ENCODE peak calls at places on chromosomes 13 and 19, in seven cellular contexts. F, O, R, Z, A, E and N are unnamed samples.

GRCh38 chr19:41939861-41940442 is 11.7 kb upstream of the ERFL start:
- DNase-seq in A (no peak), E (no peak), R (no peak), Z (no peak), F (peak), O (no peak), N (peak)

GRCh38 chr13:43783820-43784219 is 3.0 kb downstream of the ENOX1 start:
- DNase-seq in Z (no peak), F (peak), R (no peak), O (no peak), A (no peak), E (peak), N (peak)

GRCh38 chr19:30799854-30800755 is 427.9 kb downstream of the ZNF536 start:
- DNase-seq in O (peak), E (no peak), Z (peak), F (peak), A (no peak), R (no peak), N (no peak)

GRCh38 chr13:23621316-23621645 is 51.1 kb downstream of the TNFRSF19 start:
- DNase-seq in E (peak), R (peak), F (peak), A (no peak), Z (peak), O (no peak), N (no peak)

GRCh38 chr19:18895038-18895827 is 725 bp downstream of the CERS1 start:
- DNase-seq in A (no peak), E (peak), F (peak), R (no peak), Z (peak), O (peak), N (no peak)

GRCh38 chr19:38049105-38049649 is 142.2 kb downstream of the SIPA1L3 start:
- DNase-seq in O (peak), A (no peak), E (no peak), Z (no peak), F (no peak), R (no peak), N (no peak)

GRCh38 chr13:48155850-48156249 is 60.9 kb upstream of the MED4 start:
- DNase-seq in F (peak), O (no peak), Z (no peak), E (peak), A (no peak), R (peak), N (peak)

GRCh38 chr19:45640849-45641273 is 1.7 kb upstream of the EML2 start:
- DNase-seq in R (no peak), A (no peak), Z (peak), E (peak), F (no peak), O (no peak), N (no peak)

GRCh38 chr13:75489502-75490263 is 7.7 kb upstream of the TBC1D4 start:
- DNase-seq in Z (peak), O (peak), R (peak), A (no peak), F (peak), E (peak), N (no peak)

GRCh38 chr19:53045536-53045935 is 996 bp downstream of the ERVV-2 start:
- DNase-seq in R (no peak), E (no peak), A (no peak), Z (no peak), O (no peak), F (no peak), N (no peak)

GRCh38 chr19:41546386-41546789 is 29.6 kb upstream of the CEACAM21 start:
- DNase-seq in E (no peak), O (peak), A (no peak), R (no peak), Z (no peak), F (no peak), N (no peak)

GRCh38 chr13:75530536-75530935 is 7.1 kb downstream of the COMMD6 start:
- DNase-seq in R (no peak), F (no peak), O (no peak), E (no peak), A (no peak), Z (peak), N (no peak)

GRCh38 chr19:54133312-54133956 is 4.1 kb upstream of the CNOT3 start:
- DNase-seq in F (no peak), A (peak), E (peak), R (peak), O (peak), Z (peak), N (peak)

GRCh38 chr19:38298841-38299680 is 5.0 kb upstream of the C19orf33 start:
- DNase-seq in A (no peak), E (peak), F (no peak), O (no peak), R (no peak), Z (no peak), N (no peak)

GRCh38 chr13:58960909-58961308 is 1202.8 kb downstream of the DIAPH3 start:
- DNase-seq in O (no peak), R (peak), F (peak), Z (peak), E (peak), A (peak), N (peak)

GRCh38 chr13:77000475-77000874 is 8.6 kb downstream of the CLN5 start:
- DNase-seq in F (peak), Z (no peak), A (peak), R (no peak), O (no peak), E (peak), N (peak)

GRCh38 chr13:40115456-40115855 is 460.0 kb downstream of the COG6 start:
- DNase-seq in F (peak), Z (no peak), E (no peak), A (no peak), R (no peak), O (no peak), N (no peak)

GRCh38 chr19:10389863-10390262 is 9.5 kb upstream of the TYK2 start:
- DNase-seq in Z (no peak), A (no peak), O (no peak), F (no peak), E (no peak), R (no peak), N (peak)

GRCh38 chr13:97434417-97435296 is 688 bp downstream of the RAP2A start:
- DNase-seq in E (peak), A (no peak), R (peak), O (peak), Z (no peak), F (peak), N (peak)

GRCh38 chr19:45345506-45345860 is 4.9 kb downstream of the KLC3 start:
- DNase-seq in R (no peak), E (no peak), A (no peak), F (no peak), Z (no peak), O (no peak), N (no peak)

GRCh38 chr13:31761951-31762350 is 22.6 kb downstream of the RXFP2 start:
- DNase-seq in O (no peak), Z (no peak), F (peak), A (no peak), R (peak), E (no peak), N (no peak)

GRCh38 chr13:34012354-34012753 is 194.4 kb downstream of the RFC3 start:
- DNase-seq in O (no peak), R (no peak), A (no peak), Z (no peak), E (no peak), F (no peak), N (no peak)

GRCh38 chr19:15144046-15144646 is 36.9 kb downstream of the SYDE1 start:
- DNase-seq in E (no peak), Z (no peak), O (no peak), A (no peak), R (no peak), F (peak), N (no peak)

GRCh38 chr13:33233547-33233946 is 52.0 kb downstream of the STARD13 start:
- DNase-seq in O (no peak), Z (no peak), A (no peak), E (peak), R (no peak), F (no peak), N (no peak)

GRCh38 chr13:37715606-37716015 is 117.0 kb upstream of the POSTN start:
- DNase-seq in E (peak), O (no peak), A (no peak), R (peak), Z (no peak), F (peak), N (peak)

GRCh38 chr19:27671876-27672275 is 1541.1 kb downstream of the UQCRFS1 start:
- DNase-seq in O (no peak), A (no peak), F (no peak), E (no peak), Z (no peak), R (no peak), N (no peak)

GRCh38 chr19:34788074-34788473 is 15.1 kb upstream of the ZNF599 start:
- DNase-seq in R (no peak), A (no peak), Z (no peak), O (no peak), F (no peak), E (no peak), N (no peak)

GRCh38 chr13:103839460-103839859 is 773.2 kb upstream of the SLC10A2 start:
- DNase-seq in Z (no peak), E (no peak), A (no peak), R (no peak), O (no peak), F (no peak), N (no peak)

GRCh38 chr13:30355405-30355741 is 48.0 kb upstream of the KATNAL1 start:
- DNase-seq in R (no peak), Z (peak), F (no peak), A (no peak), O (no peak), E (no peak), N (no peak)

GRCh38 chr13:97004096-97004876 is 10.0 kb upstream of the OXGR1 start:
- DNase-seq in Z (peak), F (peak), R (peak), E (peak), A (no peak), O (no peak), N (no peak)

DNA sequence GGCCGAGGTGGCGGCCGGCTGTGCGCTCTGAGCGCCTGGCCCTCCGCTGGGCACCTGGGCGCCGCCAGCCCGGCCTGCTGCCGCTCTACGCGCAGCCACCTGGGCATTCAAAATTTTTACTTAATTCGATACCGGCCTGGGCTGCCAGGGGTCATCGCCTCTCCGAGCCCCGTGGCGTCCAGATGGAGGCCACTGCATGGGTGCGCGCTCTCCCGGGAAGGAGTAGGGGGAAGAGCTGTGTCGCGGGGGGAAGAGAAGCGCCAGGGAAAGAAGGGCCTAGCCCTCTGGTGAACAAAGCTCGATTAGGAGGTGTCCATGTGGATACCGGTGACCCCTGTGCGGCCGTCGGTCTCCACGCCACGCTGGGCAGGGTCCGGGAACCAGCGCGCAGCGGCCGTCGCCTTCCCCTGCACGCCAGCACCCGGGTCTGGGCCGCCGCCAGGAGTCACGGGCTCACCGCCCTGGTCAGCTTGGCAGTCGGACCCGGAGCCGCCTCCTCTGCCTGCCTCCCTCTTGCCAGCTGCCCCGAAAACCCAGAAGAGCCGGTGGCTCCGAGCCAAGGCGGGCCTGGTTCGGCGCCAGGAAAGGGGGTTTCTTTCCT is 725 bp downstream of the BIVM start:
- DNase-seq in A (no peak), O (no peak), R (peak), Z (no peak), F (peak), E (no peak), N (no peak)
- TF ChIP-seq EZH2 in A (no peak), O (no peak), R (no peak), Z (no peak), F (no peak), E (no peak), N (no peak)

GRCh38 chr13:80338781-80339577 is 1.9 kb downstream of the SPRY2 start:
- DNase-seq in O (no peak), A (no peak), E (peak), F (peak), Z (peak), R (peak), N (peak)
- TF ChIP-seq EZH2 in O (no peak), A (no peak), E (no peak), F (no peak), Z (no peak), R (no peak), N (no peak)

GRCh38 chr19:48442116-48443035 is 3.4 kb upstream of the GRWD1 start:
- DNase-seq in F (no peak), E (no peak), Z (no peak), A (no peak), R (no peak), O (no peak), N (no peak)
- TF ChIP-seq EZH2 in F (no peak), E (no peak), Z (no peak), A (no peak), R (peak), O (no peak), N (no peak)

DNA sequence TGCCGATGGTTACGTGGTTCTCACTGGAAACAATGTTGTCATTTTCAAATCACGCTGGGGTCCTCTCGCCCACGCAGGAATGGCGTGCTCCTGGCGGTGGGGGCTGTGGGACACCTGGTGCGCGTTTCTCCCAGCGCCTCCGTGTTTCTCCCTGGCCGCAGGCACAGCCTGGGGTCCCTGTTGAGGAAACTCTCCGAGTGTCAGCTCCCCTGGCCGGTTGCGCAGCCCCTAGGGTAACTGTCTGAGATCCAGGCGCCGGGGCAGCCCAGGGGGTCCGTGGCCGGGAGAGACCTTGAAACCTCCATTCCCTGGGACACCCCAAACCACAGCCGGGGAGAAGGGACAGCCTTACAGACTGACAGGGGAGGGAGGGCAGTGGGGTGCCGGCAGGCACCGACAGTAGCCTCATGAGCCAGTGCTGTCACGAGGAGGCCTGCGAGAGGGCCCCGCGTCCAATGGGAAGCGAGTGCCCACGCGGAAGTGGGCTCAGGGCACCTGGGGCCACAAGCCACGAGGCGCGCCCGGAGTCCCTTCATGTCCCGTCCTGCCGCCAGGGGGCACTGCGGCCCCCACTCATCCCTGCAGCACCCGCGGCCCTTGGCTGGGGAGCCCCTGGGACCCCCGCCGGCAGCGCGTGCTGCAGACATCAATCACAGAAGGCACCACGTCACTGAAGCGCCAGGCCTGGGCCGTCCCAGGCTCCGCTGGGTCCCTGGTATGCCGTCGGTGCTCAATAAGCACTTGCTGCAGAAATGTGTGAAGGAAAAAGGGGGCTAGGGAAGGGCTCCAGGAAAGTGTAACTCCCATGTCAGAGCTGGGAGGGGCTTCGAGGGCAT is 9.5 kb downstream of the ADAMTSL5 start:
- DNase-seq in F (peak), A (no peak), E (peak), Z (no peak), O (peak), R (no peak), N (peak)
- TF ChIP-seq EZH2 in F (no peak), A (no peak), E (no peak), Z (no peak), O (no peak), R (peak), N (no peak)

GRCh38 chr19:1776606-1777147 is 23.4 kb downstream of the ONECUT3 start:
- DNase-seq in F (no peak), E (no peak), A (no peak), O (no peak), Z (no peak), R (no peak), N (no peak)

GRCh38 chr19:1774999-1775772 is 21.9 kb downstream of the ONECUT3 start:
- DNase-seq in O (no peak), Z (no peak), A (no peak), E (no peak), F (peak), R (no peak), N (no peak)

GRCh38 chr19:1773173-1773572 is 19.9 kb downstream of the ONECUT3 start:
- DNase-seq in R (peak), A (no peak), E (peak), O (no peak), F (peak), Z (no peak), N (no peak)

GRCh38 chr19:1777149-1777548 is 23.8 kb downstream of the ONECUT3 start:
- DNase-seq in F (no peak), Z (no peak), R (no peak), O (no peak), A (no peak), E (no peak), N (no peak)

GRCh38 chr19:1775951-1776605 is 22.8 kb downstream of the ONECUT3 start:
- DNase-seq in F (no peak), O (no peak), A (no peak), E (no peak), Z (no peak), R (no peak), N (no peak)
- TF ChIP-seq EZH2 in F (peak), O (no peak), A (peak), E (no peak), Z (no peak), R (peak), N (peak)